ENCODE peak calls at places on chromosomes 2 and 18, in eight cellular contexts. K, A, I, H, S, U, L and N are unnamed samples.

GRCh38 chr2:81481242-81481993 is 1176.9 kb upstream of the LRRTM1 start:
- DNase-seq in K (peak), A (no peak), I (no peak), H (no peak), S (peak), U (no peak), L (no peak), N (no peak)

GRCh38 chr2:173187911-173188788 is 112.5 kb downstream of the MAP3K20 start:
- DNase-seq in K (no peak), A (peak), I (no peak), H (no peak), S (no peak), U (peak), L (no peak), N (no peak)

GRCh38 chr2:127085260-127085666 is 21.7 kb downstream of the BIN1 start:
- DNase-seq in K (no peak), A (peak), I (peak), H (peak), S (no peak), U (no peak), L (no peak), N (peak)

GRCh38 chr2:232697807-232698110 is 628 bp downstream of the GIGYF2 start:
- DNase-seq in K (no peak), A (no peak), I (no peak), H (no peak), S (no peak), U (no peak), L (no peak), N (no peak)

GRCh38 chr2:3174626-3175567 is 202.7 kb downstream of the EIPR1 start:
- DNase-seq in K (no peak), A (no peak), I (no peak), H (no peak), S (no peak), U (no peak), L (no peak), N (no peak)

GRCh38 chr2:142562900-142563299 is 314.6 kb upstream of the KYNU start:
- DNase-seq in K (no peak), A (no peak), I (no peak), H (no peak), S (peak), U (no peak), L (no peak), N (no peak)

GRCh38 chr18:37270046-37270665 is 295.4 kb downstream of the CELF4 start:
- DNase-seq in K (peak), A (peak), I (peak), H (peak), S (peak), U (peak), L (peak), N (peak)

GRCh38 chr2:82652117-82652516 is 1807.0 kb downstream of the SUCLG1 start:
- DNase-seq in K (no peak), A (no peak), I (no peak), H (no peak), S (no peak), U (no peak), L (no peak), N (no peak)

GRCh38 chr2:36499128-36499820 is 98.7 kb downstream of the FEZ2 start:
- DNase-seq in K (no peak), A (no peak), I (no peak), H (no peak), S (no peak), U (no peak), L (no peak), N (no peak)

GRCh38 chr18:78704960-78705600 is 274.5 kb upstream of the SALL3 start:
- DNase-seq in K (no peak), A (no peak), I (no peak), H (no peak), S (no peak), U (no peak), L (no peak), N (no peak)

GRCh38 chr2:30689496-30690125 is 117.6 kb downstream of the CAPN13 start:
- DNase-seq in K (no peak), A (no peak), I (no peak), H (no peak), S (no peak), U (no peak), L (no peak), N (no peak)

GRCh38 chr2:85437488-85438290 is 19.2 kb downstream of the SH2D6 start:
- DNase-seq in K (no peak), A (peak), I (peak), H (peak), S (peak), U (peak), L (peak), N (peak)

GRCh38 chr18:23982154-23983071 is 32.1 kb upstream of the TTC39C start:
- DNase-seq in K (peak), A (no peak), I (no peak), H (peak), S (no peak), U (peak), L (no peak), N (no peak)

DNA sequence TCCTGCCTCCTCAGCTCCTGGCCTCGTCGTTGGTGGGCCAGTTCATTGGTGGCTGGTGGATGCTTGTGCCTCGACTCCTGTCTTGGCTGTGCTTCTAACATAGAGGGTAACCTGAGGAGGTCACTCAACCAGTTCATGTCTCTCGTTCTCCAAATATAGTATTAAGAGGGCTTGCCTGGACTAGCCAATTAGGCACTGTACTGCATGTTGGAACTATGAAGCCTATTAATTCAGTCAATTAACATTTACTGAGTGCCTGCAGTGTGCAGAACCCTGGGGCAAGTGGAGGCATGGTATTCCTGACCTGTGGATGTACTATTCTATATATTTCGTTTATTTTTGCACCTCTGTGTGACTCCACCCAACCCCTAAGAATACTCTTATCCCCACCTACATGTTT is 89.9 kb upstream of the PELI1 start:
- DNase-seq in K (no peak), A (peak), I (no peak), H (no peak), S (no peak), U (no peak), L (no peak), N (no peak)
- H3K4me3 ChIP-seq in K (no peak), A (no peak), I (no peak), H (no peak), S (no peak), U (no peak), L (no peak), N (no peak)

DNA sequence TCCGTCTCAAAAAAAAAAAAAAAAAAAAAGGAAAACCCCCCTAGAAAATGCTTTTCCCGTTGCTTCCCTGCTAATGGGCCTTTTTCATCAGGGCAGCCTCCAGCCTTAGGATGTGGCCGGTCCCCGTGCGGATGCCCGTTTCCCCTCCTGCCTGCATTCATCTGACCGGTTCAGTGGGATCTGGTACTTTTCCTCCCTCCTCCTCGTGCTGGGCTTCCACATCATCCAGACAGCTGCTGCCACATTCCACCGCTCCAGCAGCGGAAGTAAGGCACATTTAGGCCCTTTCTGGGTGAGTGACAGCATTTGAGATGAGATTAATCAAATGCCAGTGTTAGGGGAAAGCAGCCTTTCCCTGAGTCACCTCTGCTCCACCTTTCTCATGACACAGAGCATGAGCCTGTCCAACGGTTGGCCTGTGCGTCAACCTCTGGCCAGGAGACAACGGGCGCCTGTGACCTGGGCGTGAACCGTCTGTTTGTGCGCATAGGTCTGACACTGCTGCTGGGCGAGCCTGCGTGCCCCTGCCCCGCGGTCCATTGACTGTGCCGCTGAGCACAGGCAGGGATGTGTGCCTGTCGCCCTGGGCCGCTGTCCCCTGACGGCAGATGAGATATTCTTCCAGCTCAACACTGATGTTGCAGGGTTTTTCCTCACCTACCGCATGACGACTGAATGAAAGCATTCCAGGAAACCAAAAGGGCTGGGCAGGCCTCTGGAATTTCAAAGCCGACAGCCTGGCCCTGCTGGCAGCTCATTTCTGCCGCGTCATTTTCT is 174.0 kb downstream of the TGIF1 start:
- DNase-seq in K (peak), A (peak), I (peak), H (peak), S (peak), U (peak), L (peak), N (peak)
- H3K4me3 ChIP-seq in K (peak), A (no peak), I (no peak), H (no peak), S (no peak), U (peak), L (no peak), N (no peak)

DNA sequence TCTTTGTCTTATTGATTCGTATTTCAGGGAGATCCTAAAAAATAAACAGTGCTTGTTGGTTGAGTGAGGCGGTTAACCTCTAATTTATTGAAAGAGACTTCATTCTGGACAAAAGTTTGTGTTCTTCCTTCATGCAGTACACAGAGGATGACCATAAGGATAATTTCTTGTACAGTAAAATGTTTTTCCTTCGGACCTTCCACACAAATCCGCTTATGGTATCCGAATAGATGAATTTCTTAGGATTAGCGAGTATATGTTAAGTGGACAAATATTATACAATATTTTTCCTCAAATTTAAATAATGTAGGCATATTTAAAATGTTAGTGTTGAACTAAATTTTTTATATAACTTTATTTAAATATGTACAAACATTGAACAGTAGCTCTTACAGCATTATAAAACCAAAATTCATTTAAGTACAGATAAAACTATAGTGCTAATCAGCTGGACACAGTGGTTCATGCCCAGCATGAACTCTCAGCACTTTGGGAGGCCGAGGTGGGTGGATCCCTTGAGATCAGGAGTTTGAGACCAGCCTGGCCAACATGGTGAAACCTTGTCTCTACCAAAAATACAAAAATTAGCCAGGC is 84.4 kb downstream of the LPIN1 start:
- DNase-seq in K (no peak), A (no peak), I (no peak), H (no peak), S (no peak), U (no peak), L (no peak), N (no peak)
- H3K4me3 ChIP-seq in K (peak), A (no peak), I (no peak), H (no peak), S (peak), U (peak), L (no peak), N (no peak)

GRCh38 chr2:219056176-219056895 is 4.4 kb downstream of the IHH start:
- DNase-seq in K (no peak), A (no peak), I (no peak), H (no peak), S (no peak), U (no peak), L (no peak), N (no peak)

GRCh38 chr2:219058541-219059374 is 2.0 kb downstream of the IHH start:
- DNase-seq in K (no peak), A (no peak), I (peak), H (peak), S (peak), U (peak), L (peak), N (peak)

GRCh38 chr2:219059375-219059724 is 1.4 kb downstream of the IHH start:
- DNase-seq in K (no peak), A (no peak), I (no peak), H (peak), S (no peak), U (no peak), L (peak), N (no peak)

GRCh38 chr2:219056896-219057708 is 3.6 kb downstream of the IHH start:
- DNase-seq in K (no peak), A (no peak), I (no peak), H (peak), S (no peak), U (no peak), L (peak), N (no peak)

DNA sequence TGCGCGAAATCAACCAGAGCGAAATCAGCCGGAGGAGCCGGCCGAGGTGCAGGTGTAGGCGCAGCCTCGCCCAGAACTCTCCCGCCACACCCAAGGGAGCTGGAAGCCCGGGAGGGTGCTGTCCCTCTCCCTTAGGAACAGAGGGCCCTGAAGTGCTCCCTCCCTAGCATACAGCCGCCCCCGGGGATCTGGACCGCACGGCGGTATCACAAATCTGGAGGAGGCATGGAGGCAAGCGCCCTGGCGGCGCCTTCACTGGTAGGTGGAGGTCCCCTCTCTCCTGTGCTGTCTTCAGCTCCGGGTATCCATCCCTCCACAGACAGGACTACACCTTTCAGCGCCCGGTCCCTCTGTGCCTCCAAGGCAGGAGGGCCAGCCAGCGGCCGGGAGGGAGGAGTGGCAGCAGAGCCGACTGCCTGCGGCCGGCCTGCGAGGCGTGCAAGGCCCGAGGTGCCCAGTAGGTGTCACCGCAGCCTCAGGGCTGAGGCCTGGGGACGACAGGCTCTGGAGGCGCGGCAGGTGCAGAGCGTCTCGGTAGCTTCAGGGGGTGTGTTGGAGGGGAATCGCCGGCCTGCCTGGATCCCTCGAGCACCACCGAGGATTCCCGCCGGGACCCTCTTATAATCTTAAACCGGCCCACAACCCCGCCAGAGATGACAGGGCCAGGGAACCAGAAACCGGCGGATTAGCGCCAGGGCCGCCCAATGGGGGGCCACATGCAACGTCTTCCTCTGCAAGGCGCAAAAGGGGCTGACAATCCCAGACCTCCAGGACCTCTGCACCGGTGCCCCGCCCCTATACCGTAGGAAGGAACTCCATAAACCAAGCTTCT is 2.8 kb downstream of the IHH start:
- DNase-seq in K (no peak), A (peak), I (peak), H (peak), S (peak), U (peak), L (peak), N (peak)
- H3K4me3 ChIP-seq in K (peak), A (no peak), I (no peak), H (no peak), S (no peak), U (no peak), L (peak), N (no peak)